ENCODE peak calls at places on chromosomes 7 and 10, in eight cellular contexts. B is gastrocnemius medialis; G is fibroblast of pulmonary artery; N is mammary epithelial cell; D is CD8-positive, alpha-beta T cell; H is upper lobe of left lung; W is choroid plexus epithelial cell; M is A549. R is an unnamed sample.

GRCh38 chr7:22801907-22802306 is 20.7 kb downstream of the TOMM7 start:
- DNase-seq in D (no peak), B (no peak), N (no peak), H (no peak), G (no peak), M (no peak), W (no peak), R (no peak)

GRCh38 chr10:110870823-110871235 is 899 bp upstream of the PDCD4 start:
- DNase-seq in N (no peak), B (no peak), D (no peak), G (no peak), M (no peak), W (peak), H (no peak), R (no peak)

GRCh38 chr7:18834574-18835361 is 282.7 kb downstream of the TWIST1 start:
- DNase-seq in N (no peak), W (no peak), H (no peak), G (no peak), M (no peak), B (no peak), D (no peak), R (peak)

GRCh38 chr10:3668276-3668960 is 116.6 kb downstream of the KLF6 start:
- DNase-seq in W (peak), M (no peak), D (peak), N (peak), B (no peak), G (peak), H (peak), R (peak)

GRCh38 chr7:135923700-135924261 is 53.4 kb downstream of the MTPN start:
- DNase-seq in M (peak), G (peak), W (peak), N (peak), B (no peak), D (no peak), H (no peak), R (peak)

GRCh38 chr7:28739826-28740225 is 218.3 kb downstream of the TRIL start:
- DNase-seq in N (no peak), G (no peak), W (no peak), D (no peak), B (no peak), M (no peak), H (no peak), R (no peak)

GRCh38 chr7:68858497-68858896 is 739.8 kb upstream of the AUTS2 start:
- DNase-seq in H (no peak), N (no peak), D (no peak), B (no peak), G (no peak), M (no peak), W (no peak), R (no peak)

GRCh38 chr7:66092654-66093053 is 17.0 kb downstream of the ASL start:
- DNase-seq in W (no peak), N (no peak), B (no peak), G (no peak), D (no peak), M (no peak), H (peak), R (no peak)

GRCh38 chr10:130109796-130110235 is 814 bp downstream of the C10orf143 start:
- DNase-seq in D (peak), G (peak), B (peak), W (peak), H (no peak), M (peak), N (peak), R (peak)

GRCh38 chr10:111076191-111076681 is 593 bp upstream of the ADRA2A start:
- DNase-seq in B (no peak), N (peak), W (peak), H (peak), G (peak), D (peak), M (peak), R (peak)

GRCh38 chr10:100872034-100872791 is 40.5 kb upstream of the SLF2 start:
- DNase-seq in W (peak), G (peak), D (peak), H (no peak), B (no peak), M (peak), N (peak), R (no peak)

GRCh38 chr7:1748076-1748750 is 78.1 kb downstream of the ELFN1 start:
- DNase-seq in G (no peak), N (no peak), B (no peak), M (no peak), D (no peak), W (no peak), H (peak), R (no peak)

GRCh38 chr7:73844848-73845460 is 2.6 kb upstream of the METTL27 start:
- DNase-seq in W (peak), B (no peak), N (peak), H (no peak), D (no peak), M (no peak), G (peak), R (peak)

GRCh38 chr10:29146311-29146710 is 142.6 kb upstream of the LYZL1 start:
- DNase-seq in M (no peak), H (no peak), G (no peak), W (no peak), D (no peak), B (no peak), N (no peak), R (no peak)

GRCh38 chr7:55513849-55514248 is 58.5 kb downstream of the VOPP1 start:
- DNase-seq in W (no peak), D (no peak), N (no peak), G (no peak), H (no peak), M (no peak), B (no peak), R (no peak)

GRCh38 chr10:103618575-103619423 is 125.3 kb downstream of the NEURL1 start:
- DNase-seq in N (no peak), B (peak), M (no peak), W (peak), D (no peak), G (peak), H (peak), R (peak)

GRCh38 chr10:24617771-24618396 is 105.8 kb downstream of the ARHGAP21 start:
- DNase-seq in H (no peak), W (peak), G (peak), D (peak), B (peak), M (peak), N (peak), R (peak)

GRCh38 chr10:91514684-91515253 is 104.6 kb downstream of the HECTD2 start:
- DNase-seq in M (no peak), W (no peak), N (no peak), D (no peak), H (no peak), G (no peak), B (no peak), R (no peak)

GRCh38 chr7:33108591-33108930 is 643 bp downstream of the RP9 start:
- DNase-seq in M (peak), B (no peak), H (no peak), G (no peak), N (peak), W (no peak), D (peak), R (no peak)

GRCh38 chr10:2619472-2619871 is 447.9 kb upstream of the PFKP start:
- DNase-seq in D (no peak), W (peak), N (no peak), M (peak), H (no peak), G (no peak), B (no peak), R (no peak)

GRCh38 chr7:444606-445005 is 75.0 kb downstream of the PDGFA start:
- DNase-seq in D (no peak), M (no peak), N (no peak), B (no peak), G (no peak), W (no peak), H (peak), R (no peak)

GRCh38 chr10:76582536-76582935 is 1055.1 kb downstream of the KCNMA1 start:
- DNase-seq in W (peak), D (no peak), G (peak), B (no peak), H (no peak), M (no peak), N (no peak), R (peak)

GRCh38 chr10:126256864-126257263 is 131.4 kb downstream of the ADAM12 start:
- DNase-seq in D (no peak), N (no peak), B (no peak), W (no peak), G (no peak), M (no peak), H (no peak), R (no peak)

GRCh38 chr10:119090968-119091367 is 10.4 kb upstream of the EIF3A start:
- DNase-seq in H (no peak), D (peak), G (peak), B (no peak), N (peak), M (no peak), W (peak), R (peak)

GRCh38 chr10:90047243-90047729 is 345.9 kb downstream of the KIF20B start:
- DNase-seq in M (no peak), B (no peak), D (no peak), W (no peak), N (no peak), H (no peak), G (no peak), R (no peak)

GRCh38 chr10:19778996-19779395 is 37.2 kb upstream of the PLXDC2 start:
- DNase-seq in B (no peak), M (no peak), G (no peak), N (no peak), W (no peak), H (no peak), D (no peak), R (peak)

GRCh38 chr10:97279121-97279815 is 13.2 kb downstream of the ARHGAP19 start:
- DNase-seq in W (peak), H (no peak), D (no peak), B (peak), N (peak), G (peak), M (no peak), R (peak)

GRCh38 chr7:30836991-30837390 is 65.8 kb downstream of the MINDY4 start:
- DNase-seq in B (no peak), N (no peak), W (no peak), G (no peak), D (no peak), M (no peak), H (no peak), R (no peak)

GRCh38 chr10:32347363-32347735 is 391 bp upstream of the EPC1 start:
- DNase-seq in G (no peak), D (no peak), N (no peak), H (peak), M (no peak), W (no peak), B (no peak), R (no peak)

GRCh38 chr10:125038637-125039036 is 96.7 kb downstream of the ZRANB1 start:
- DNase-seq in N (no peak), G (no peak), B (peak), H (no peak), W (no peak), D (no peak), M (peak), R (no peak)

DNA sequence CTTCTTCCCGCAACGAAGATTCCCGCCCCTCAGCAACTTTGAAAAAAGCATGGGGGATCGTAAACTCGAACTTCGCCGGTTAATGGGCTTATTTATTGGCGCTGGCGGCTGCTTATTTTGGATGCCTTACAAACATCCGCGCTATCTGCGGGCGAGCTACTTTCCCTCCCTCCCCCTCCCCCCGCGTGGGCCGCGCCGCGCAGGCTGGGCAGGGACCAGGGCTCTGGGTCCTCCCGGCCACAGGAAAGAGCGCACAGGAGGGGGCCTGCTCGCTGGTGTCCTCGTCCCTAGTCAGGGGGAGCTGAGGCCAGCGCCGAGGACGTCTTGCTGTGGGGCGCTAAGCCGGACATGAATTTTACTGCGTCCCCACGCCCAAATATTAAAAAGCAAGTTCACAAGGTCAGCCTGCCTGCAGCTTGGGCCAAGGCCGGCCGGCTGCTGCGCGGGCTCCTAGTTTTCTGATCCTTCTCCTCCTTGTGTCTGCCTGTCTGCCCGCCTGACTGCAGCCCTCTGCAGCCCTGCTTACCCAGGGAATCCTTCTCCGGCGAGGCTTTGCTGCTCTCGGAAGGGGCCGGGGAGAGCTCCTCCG is 1.2 kb downstream of the HOXA10 start:
- DNase-seq in B (peak), H (peak), M (no peak), G (no peak), N (no peak), W (peak), D (no peak), R (peak)
- H3K4me3 ChIP-seq in B (peak), H (peak), M (peak), G (no peak), N (peak), W (no peak), D (peak), R (peak)

GRCh38 chr7:128404826-128405344 is 4.9 kb downstream of the IMPDH1 start:
- DNase-seq in B (no peak), W (no peak), H (no peak), N (peak), M (no peak), D (no peak), G (no peak), R (no peak)
- TF ChIP-seq CTCF in B (no peak), W (peak), H (no peak), N (peak), M (no peak), D (no peak), G (peak), R (peak)

GRCh38 chr10:73983096-73984047 is 14.5 kb upstream of the VCL start:
- DNase-seq in H (no peak), W (no peak), G (no peak), B (no peak), N (no peak), D (no peak), M (no peak), R (peak)

GRCh38 chr10:73974309-73974946 is 23.5 kb upstream of the VCL start:
- DNase-seq in N (no peak), M (no peak), W (no peak), H (no peak), B (no peak), D (no peak), G (no peak), R (no peak)

GRCh38 chr10:73975388-73975787 is 22.5 kb upstream of the VCL start:
- DNase-seq in N (no peak), W (no peak), B (no peak), D (no peak), M (no peak), G (no peak), H (no peak), R (no peak)

GRCh38 chr10:73981812-73982211 is 16.1 kb upstream of the VCL start:
- DNase-seq in D (no peak), N (no peak), G (no peak), W (no peak), B (no peak), H (no peak), M (no peak), R (no peak)

DNA sequence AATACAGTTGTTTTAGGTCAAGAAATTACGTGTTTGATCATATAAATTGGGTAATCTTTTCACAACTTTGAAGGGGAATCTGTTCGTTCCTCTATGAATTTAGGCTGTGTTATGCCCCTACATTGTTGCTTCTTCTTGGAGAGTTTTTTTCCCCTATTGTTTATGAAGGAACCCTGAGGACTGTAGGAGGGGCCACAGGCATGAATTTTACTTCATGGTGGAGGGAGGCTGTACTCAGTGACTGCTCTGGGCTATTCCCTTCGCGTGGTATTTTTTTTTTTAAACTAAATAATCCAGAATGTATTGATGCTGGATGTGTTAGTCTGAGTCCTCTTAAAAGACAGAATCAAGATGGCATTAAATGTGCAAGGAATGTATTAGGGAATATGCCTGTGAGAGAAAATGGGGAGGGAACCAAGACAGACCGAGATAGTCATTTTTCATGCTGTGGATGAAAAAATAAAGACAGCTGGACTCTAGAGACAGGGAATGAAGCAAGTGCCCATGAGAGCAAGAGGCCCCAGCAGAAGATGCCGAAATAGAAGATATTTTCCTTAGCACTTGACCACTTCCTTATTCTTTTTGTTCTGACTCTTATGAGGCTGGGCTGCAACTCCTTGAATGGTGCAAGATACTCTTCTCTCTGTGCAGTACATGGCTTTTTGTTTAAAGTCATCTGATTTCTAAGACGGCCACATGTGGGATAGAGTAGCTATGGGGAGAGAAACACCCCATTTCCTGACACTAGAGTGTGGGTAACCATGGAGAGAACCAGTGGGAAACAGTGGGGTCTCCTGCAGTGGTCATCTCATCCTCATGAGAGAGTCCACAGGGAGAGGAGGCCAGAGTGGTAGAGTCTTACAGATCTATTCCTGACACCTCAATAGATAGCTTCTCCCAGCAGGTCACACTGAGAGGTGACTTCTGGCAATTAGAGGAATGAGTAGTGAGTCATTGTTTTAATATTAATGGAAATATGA is 18.2 kb upstream of the VCL start:
- DNase-seq in M (no peak), H (no peak), D (no peak), B (no peak), G (no peak), N (no peak), W (no peak), R (no peak)
- H3K4me3 ChIP-seq in M (no peak), H (no peak), D (no peak), B (no peak), G (no peak), N (no peak), W (no peak), R (no peak)

DNA sequence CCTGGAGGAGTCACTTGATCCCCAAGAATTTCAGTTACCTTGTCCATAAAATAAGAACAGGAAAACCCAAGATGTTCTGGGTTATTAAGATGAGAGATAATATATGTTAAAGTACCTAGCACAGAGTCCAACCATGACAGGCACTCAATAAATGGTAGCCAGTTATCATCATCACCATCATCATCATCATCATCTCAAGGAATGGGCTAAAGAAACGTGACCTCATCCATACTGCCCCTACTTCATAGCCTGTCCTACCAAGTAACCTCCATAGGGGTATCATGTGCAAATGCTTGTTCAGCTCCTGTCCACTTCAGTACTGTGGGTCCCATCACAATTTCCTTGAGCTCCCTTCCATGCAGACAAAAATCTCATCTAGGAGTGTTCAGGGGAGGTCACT is 14.4 kb downstream of the FGFR2 start:
- DNase-seq in G (no peak), W (no peak), H (no peak), D (no peak), B (no peak), M (no peak), N (no peak), R (no peak)
- TF ChIP-seq CTCF in G (no peak), W (no peak), H (no peak), D (no peak), B (no peak), M (no peak), N (no peak), R (no peak)

DNA sequence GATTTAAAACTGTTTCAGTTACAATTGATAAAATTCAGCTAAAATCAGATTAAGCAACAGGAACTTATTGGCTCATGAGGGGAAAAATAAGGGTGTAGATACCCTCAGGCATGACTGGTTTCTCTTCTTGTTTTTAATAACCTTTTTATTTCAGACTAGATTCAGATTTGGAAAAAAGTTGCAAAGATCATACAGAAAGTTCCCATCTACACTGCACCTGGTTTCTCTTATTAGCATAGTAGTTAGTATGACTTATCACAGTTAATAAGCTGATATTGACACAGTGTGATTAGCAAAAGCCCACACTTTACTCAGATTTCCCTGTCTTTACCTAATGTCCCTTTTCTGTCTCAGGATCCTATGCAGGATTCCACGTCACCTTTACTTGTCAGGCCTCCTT is 53.3 kb downstream of the HTR5A start:
- DNase-seq in B (no peak), D (no peak), M (no peak), H (no peak), N (no peak), G (no peak), W (no peak), R (no peak)
- H3K4me3 ChIP-seq in B (no peak), D (no peak), M (no peak), H (no peak), N (no peak), G (no peak), W (no peak), R (no peak)

R was measured in fibroblast of villous mesenchyme.